ENCODE peak calls at places on chromosomes 4 and X, in nine cellular contexts. One of them, this sample, is unnamed. For H3K36me3, the result is how much of the 10 kb centered on the place peaks cover.

GRCh38 chr4:133593764-133594163 is 444.7 kb downstream of the PCDH10 start:
- DNase-seq in mammary epithelial cell: no peak
- DNase-seq in mucosa of descending colon: no peak
- DNase-seq in SK-N-SH: no peak
- DNase-seq in RWPE2: no peak
- DNase-seq in OCI-LY7: no peak
- DNase-seq in left lung: no peak
- DNase-seq in neural progenitor cell: peak
- DNase-seq in K562: no peak
- DNase-seq in this sample: no peak

GRCh38 chr4:156594619-156595018 is 377.0 kb downstream of the PDGFC start:
- DNase-seq in RWPE2: no peak
- DNase-seq in mammary epithelial cell: peak
- DNase-seq in neural progenitor cell: no peak
- DNase-seq in mucosa of descending colon: peak
- DNase-seq in OCI-LY7: no peak
- DNase-seq in left lung: no peak
- DNase-seq in SK-N-SH: no peak
- DNase-seq in K562: no peak
- DNase-seq in this sample: peak

GRCh38 chr4:150261571-150261970 is 183.3 kb downstream of the DCLK2 start:
- DNase-seq in mammary epithelial cell: peak
- DNase-seq in left lung: no peak
- DNase-seq in K562: no peak
- DNase-seq in neural progenitor cell: no peak
- DNase-seq in RWPE2: no peak
- DNase-seq in OCI-LY7: no peak
- DNase-seq in SK-N-SH: no peak
- DNase-seq in mucosa of descending colon: no peak
- DNase-seq in this sample: no peak

GRCh38 chr4:10977534-10977933 is 293.0 kb upstream of the CLNK start:
- DNase-seq in mucosa of descending colon: no peak
- DNase-seq in RWPE2: no peak
- DNase-seq in OCI-LY7: peak
- DNase-seq in mammary epithelial cell: no peak
- DNase-seq in SK-N-SH: no peak
- DNase-seq in K562: no peak
- DNase-seq in neural progenitor cell: no peak
- DNase-seq in left lung: no peak
- DNase-seq in this sample: no peak

GRCh38 chr4:122577808-122578781 is 42.8 kb downstream of the IL21 start:
- DNase-seq in OCI-LY7: peak
- DNase-seq in K562: peak
- DNase-seq in neural progenitor cell: peak
- DNase-seq in left lung: no peak
- DNase-seq in SK-N-SH: peak
- DNase-seq in mammary epithelial cell: peak
- DNase-seq in mucosa of descending colon: peak
- DNase-seq in RWPE2: no peak
- DNase-seq in this sample: peak

GRCh38 chr4:99657801-99658200 is at the start of gene C4orf54:
- DNase-seq in mammary epithelial cell: peak
- DNase-seq in K562: no peak
- DNase-seq in OCI-LY7: no peak
- DNase-seq in SK-N-SH: no peak
- DNase-seq in left lung: no peak
- DNase-seq in mucosa of descending colon: no peak
- DNase-seq in neural progenitor cell: no peak
- DNase-seq in RWPE2: no peak
- DNase-seq in this sample: no peak

GRCh38 chrX:40908026-40908425 is 172.7 kb upstream of the MED14 start:
- DNase-seq in left lung: no peak
- DNase-seq in OCI-LY7: no peak
- DNase-seq in RWPE2: no peak
- DNase-seq in mammary epithelial cell: no peak
- DNase-seq in SK-N-SH: no peak
- DNase-seq in neural progenitor cell: no peak
- DNase-seq in mucosa of descending colon: no peak
- DNase-seq in K562: no peak
- DNase-seq in this sample: no peak

GRCh38 chrX:148389629-148390028 is 110.8 kb upstream of the AFF2 start:
- DNase-seq in neural progenitor cell: no peak
- DNase-seq in OCI-LY7: no peak
- DNase-seq in left lung: no peak
- DNase-seq in mammary epithelial cell: no peak
- DNase-seq in K562: no peak
- DNase-seq in mucosa of descending colon: no peak
- DNase-seq in SK-N-SH: no peak
- DNase-seq in RWPE2: no peak
- DNase-seq in this sample: no peak

GRCh38 chr4:77045490-77045889 is 30.3 kb downstream of the CCNI start:
- DNase-seq in neural progenitor cell: peak
- DNase-seq in RWPE2: no peak
- DNase-seq in K562: peak
- DNase-seq in mammary epithelial cell: no peak
- DNase-seq in OCI-LY7: no peak
- DNase-seq in SK-N-SH: no peak
- DNase-seq in left lung: no peak
- DNase-seq in mucosa of descending colon: no peak
- DNase-seq in this sample: no peak

GRCh38 chr4:98571161-98571786 is 87.1 kb downstream of the TSPAN5 start:
- DNase-seq in RWPE2: no peak
- DNase-seq in mammary epithelial cell: no peak
- DNase-seq in left lung: no peak
- DNase-seq in OCI-LY7: no peak
- DNase-seq in mucosa of descending colon: no peak
- DNase-seq in K562: no peak
- DNase-seq in neural progenitor cell: no peak
- DNase-seq in SK-N-SH: no peak
- DNase-seq in this sample: no peak

GRCh38 chr4:156085073-156085472 is 131.4 kb upstream of the CTSO start:
- DNase-seq in mucosa of descending colon: no peak
- DNase-seq in SK-N-SH: no peak
- DNase-seq in OCI-LY7: no peak
- DNase-seq in mammary epithelial cell: no peak
- DNase-seq in K562: no peak
- DNase-seq in left lung: no peak
- DNase-seq in neural progenitor cell: no peak
- DNase-seq in RWPE2: no peak
- DNase-seq in this sample: no peak

GRCh38 chrX:147738260-147738659 is 173.5 kb upstream of the FMR1 start:
- DNase-seq in RWPE2: no peak
- DNase-seq in mucosa of descending colon: no peak
- DNase-seq in neural progenitor cell: no peak
- DNase-seq in mammary epithelial cell: no peak
- DNase-seq in K562: no peak
- DNase-seq in OCI-LY7: no peak
- DNase-seq in SK-N-SH: no peak
- DNase-seq in left lung: no peak
- DNase-seq in this sample: no peak

GRCh38 chrX:133412665-133413064 is 2.6 kb downstream of the GPC4 start:
- DNase-seq in mucosa of descending colon: no peak
- DNase-seq in mammary epithelial cell: no peak
- DNase-seq in RWPE2: no peak
- DNase-seq in neural progenitor cell: no peak
- DNase-seq in OCI-LY7: no peak
- DNase-seq in K562: no peak
- DNase-seq in SK-N-SH: no peak
- DNase-seq in left lung: no peak
- DNase-seq in this sample: no peak
- H3K4me3 ChIP-seq in mucosa of descending colon: no peak
- H3K4me3 ChIP-seq in mammary epithelial cell: no peak
- H3K4me3 ChIP-seq in RWPE2: no peak
- H3K4me3 ChIP-seq in neural progenitor cell: peak
- H3K4me3 ChIP-seq in OCI-LY7: no peak
- H3K4me3 ChIP-seq in K562: no peak
- H3K4me3 ChIP-seq in SK-N-SH: no peak
- H3K4me3 ChIP-seq in left lung: no peak
- H3K4me3 ChIP-seq in this sample: no peak

DNA sequence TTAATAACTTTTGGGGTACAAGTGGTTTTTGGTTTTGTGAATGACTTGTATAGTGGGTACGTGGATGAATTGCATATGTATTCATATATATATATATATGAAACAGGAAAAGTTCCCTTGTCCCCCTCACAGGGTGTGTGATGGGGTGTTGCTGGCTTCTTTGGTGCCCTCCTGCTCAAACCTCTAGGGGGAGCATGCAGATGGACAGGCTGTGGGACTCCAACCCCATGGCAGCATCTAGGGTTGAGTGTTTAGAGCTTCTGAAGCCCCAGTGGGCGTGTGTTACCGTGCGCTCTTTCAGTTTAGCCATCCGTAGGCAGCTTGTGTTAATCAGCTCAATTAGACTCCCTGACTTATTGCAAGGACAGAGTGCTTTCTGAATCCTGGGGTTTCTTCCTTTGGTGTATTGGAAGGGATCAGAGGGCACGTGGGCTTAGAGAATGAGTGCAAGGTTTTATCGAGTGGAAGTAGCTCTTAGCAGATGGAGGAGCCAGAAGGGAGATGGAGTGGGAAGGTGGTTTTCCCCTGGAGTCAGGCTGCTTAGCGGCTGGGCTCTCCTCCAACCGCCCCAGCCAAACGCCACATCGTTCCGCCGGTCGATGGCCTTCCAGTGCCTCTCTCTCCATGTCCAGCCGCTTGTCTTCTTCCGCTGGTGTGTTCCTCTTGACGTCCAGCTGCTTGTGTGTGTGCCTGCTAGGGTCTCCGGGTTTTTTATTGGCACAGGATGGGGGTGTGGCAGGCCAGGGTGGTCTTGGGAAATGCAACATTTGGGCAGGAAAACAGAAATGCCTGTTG is 674.4 kb upstream of the LCORL start:
- DNase-seq in mammary epithelial cell: no peak
- DNase-seq in RWPE2: no peak
- DNase-seq in neural progenitor cell: peak
- DNase-seq in SK-N-SH: no peak
- DNase-seq in left lung: peak
- DNase-seq in mucosa of descending colon: no peak
- DNase-seq in OCI-LY7: peak
- DNase-seq in K562: no peak
- DNase-seq in this sample: peak
- TF ChIP-seq CTCF in mammary epithelial cell: no peak
- TF ChIP-seq CTCF in RWPE2: peak
- TF ChIP-seq CTCF in neural progenitor cell: peak
- TF ChIP-seq CTCF in SK-N-SH: peak
- TF ChIP-seq CTCF in left lung: no peak
- TF ChIP-seq CTCF in mucosa of descending colon: no peak
- TF ChIP-seq CTCF in OCI-LY7: peak
- TF ChIP-seq CTCF in K562: no peak
- TF ChIP-seq CTCF in this sample: peak

GRCh38 chrX:42602136-42602535 is 175.8 kb downstream of the PPP1R2C start:
- DNase-seq in OCI-LY7: no peak
- DNase-seq in K562: no peak
- DNase-seq in left lung: no peak
- DNase-seq in mammary epithelial cell: no peak
- DNase-seq in neural progenitor cell: no peak
- DNase-seq in mucosa of descending colon: no peak
- DNase-seq in RWPE2: no peak
- DNase-seq in SK-N-SH: no peak
- DNase-seq in this sample: no peak
- H3K36me3 ChIP-seq in OCI-LY7: under half
- H3K36me3 ChIP-seq in K562: under half
- H3K36me3 ChIP-seq in left lung: under half
- H3K36me3 ChIP-seq in mammary epithelial cell: under half
- H3K36me3 ChIP-seq in neural progenitor cell: under half
- H3K36me3 ChIP-seq in mucosa of descending colon: under half
- H3K36me3 ChIP-seq in RWPE2: under half
- H3K36me3 ChIP-seq in SK-N-SH: under half
- H3K36me3 ChIP-seq in this sample: under half

GRCh38 chrX:115563633-115564182 is 2.7 kb downstream of the PLS3 start:
- DNase-seq in left lung: no peak
- DNase-seq in SK-N-SH: no peak
- DNase-seq in mucosa of descending colon: no peak
- DNase-seq in mammary epithelial cell: no peak
- DNase-seq in K562: no peak
- DNase-seq in OCI-LY7: no peak
- DNase-seq in neural progenitor cell: peak
- DNase-seq in RWPE2: no peak
- DNase-seq in this sample: no peak
- H3K4me3 ChIP-seq in left lung: no peak
- H3K4me3 ChIP-seq in SK-N-SH: no peak
- H3K4me3 ChIP-seq in mucosa of descending colon: no peak
- H3K4me3 ChIP-seq in mammary epithelial cell: no peak
- H3K4me3 ChIP-seq in K562: no peak
- H3K4me3 ChIP-seq in OCI-LY7: no peak
- H3K4me3 ChIP-seq in neural progenitor cell: no peak
- H3K4me3 ChIP-seq in RWPE2: no peak
- H3K4me3 ChIP-seq in this sample: no peak

DNA sequence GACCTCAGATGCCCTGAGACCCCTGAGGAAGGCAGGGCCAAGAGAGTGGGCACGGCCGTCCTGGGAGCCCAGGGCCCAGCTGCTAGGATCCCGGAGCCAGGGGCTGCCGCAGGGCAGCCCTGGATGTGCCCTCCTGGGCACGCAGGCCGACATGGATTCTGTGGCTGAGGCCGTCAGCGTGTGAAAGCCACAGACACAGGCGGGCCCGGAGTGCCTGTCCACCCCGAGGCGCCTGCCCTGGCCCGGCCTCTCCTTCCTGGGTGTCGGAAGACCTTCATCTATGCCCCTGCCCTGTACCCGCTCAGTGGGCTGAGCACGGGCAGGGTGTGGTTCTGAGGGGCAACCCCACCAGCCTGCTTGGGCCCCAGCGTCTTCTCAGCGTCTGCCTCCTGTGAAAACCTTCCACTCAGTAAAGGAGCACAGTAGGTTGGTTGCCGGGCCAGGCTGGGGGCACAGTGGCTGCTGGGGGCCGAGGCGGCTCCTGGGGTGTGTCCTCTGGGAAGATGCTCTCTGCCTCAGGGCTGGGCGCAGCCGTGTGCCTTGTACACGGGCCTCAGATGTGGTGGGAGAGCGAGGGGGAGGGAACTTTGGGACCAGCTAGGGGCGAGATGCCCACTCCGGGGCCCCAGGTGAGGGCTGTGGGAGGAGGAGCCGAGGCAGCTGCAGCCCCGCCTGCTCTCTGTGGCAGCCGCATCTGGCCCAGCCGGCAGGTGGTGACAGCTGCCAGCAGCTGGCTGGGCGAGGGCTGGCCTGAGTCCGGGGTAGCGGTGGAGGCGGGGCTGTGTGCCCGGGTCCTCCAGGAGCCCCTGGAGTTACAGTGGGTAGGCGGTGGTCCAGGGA is 20.8 kb downstream of the FGFRL1 start:
- DNase-seq in OCI-LY7: no peak
- DNase-seq in SK-N-SH: peak
- DNase-seq in mucosa of descending colon: no peak
- DNase-seq in mammary epithelial cell: no peak
- DNase-seq in neural progenitor cell: no peak
- DNase-seq in left lung: no peak
- DNase-seq in RWPE2: no peak
- DNase-seq in K562: peak
- DNase-seq in this sample: no peak
- TF ChIP-seq CTCF in OCI-LY7: peak
- TF ChIP-seq CTCF in SK-N-SH: no peak
- TF ChIP-seq CTCF in mucosa of descending colon: no peak
- TF ChIP-seq CTCF in mammary epithelial cell: peak
- TF ChIP-seq CTCF in neural progenitor cell: no peak
- TF ChIP-seq CTCF in left lung: no peak
- TF ChIP-seq CTCF in RWPE2: peak
- TF ChIP-seq CTCF in K562: peak
- TF ChIP-seq CTCF in this sample: no peak

This sample was measured in WERI-Rb-1.